ENCODE peak calls at places on chromosomes 5 and 9, in seven cellular contexts. K is adrenal gland; X is astrocyte of the spinal cord; R is CD4-positive, alpha-beta T cell; A is cardiac fibroblast; P is lower leg skin; Z is Panc1. I is an unnamed sample.

GRCh38 chr9:136854842-136855460 is 2.8 kb downstream of the MAMDC4 start:
- DNase-seq in X (no peak), A (no peak), R (no peak), K (no peak), P (no peak), Z (no peak), I (no peak)

GRCh38 chr5:78320461-78320860 is 26.0 kb upstream of the AP3B1 start:
- DNase-seq in X (peak; percentile 45), A (peak; percentile 68), Z (no peak), K (no peak), R (no peak), P (no peak), I (no peak)

GRCh38 chr5:21831145-21831787 is 1021.9 kb downstream of the CDH12 start:
- DNase-seq in P (no peak), R (no peak), K (no peak), X (no peak), A (no peak), Z (no peak), I (no peak)

GRCh38 chr9:134565316-134565915 is 76.2 kb upstream of the COL5A1 start:
- DNase-seq in X (peak; percentile 39), A (no peak), P (no peak), Z (no peak), R (no peak), K (no peak), I (no peak)

GRCh38 chr5:141560725-141561483 is 57.9 kb downstream of the DIAPH1 start:
- DNase-seq in X (peak; percentile 99), Z (no peak), P (peak; percentile 95), R (no peak), K (peak; percentile 91), A (peak; percentile 99), I (peak; percentile 77)

GRCh38 chr5:81755320-81755719 is 4.4 kb upstream of the SSBP2 start:
- DNase-seq in P (no peak), A (peak; percentile 86), Z (peak; percentile 48), X (peak; percentile 87), R (no peak), K (peak; percentile 44), I (no peak)

GRCh38 chr9:133323211-133323610 is 12.8 kb downstream of the SURF6 start:
- DNase-seq in Z (no peak), X (no peak), R (no peak), P (peak; percentile 70), A (no peak), K (no peak), I (no peak)

GRCh38 chr9:121308765-121309164 is 40.8 kb downstream of the GSN start:
- DNase-seq in K (no peak), A (no peak), R (no peak), Z (no peak), X (no peak), P (no peak), I (no peak)

GRCh38 chr5:127351418-127351817 is 60.8 kb downstream of the MEGF10 start:
- DNase-seq in R (no peak), A (no peak), X (peak; percentile 19), P (no peak), K (no peak), Z (no peak), I (no peak)

GRCh38 chr9:96875460-96876142 is 21.3 kb upstream of the ZNF782 start:
- DNase-seq in K (peak; percentile 68), X (peak; percentile 83), Z (peak; percentile 54), A (peak; percentile 84), P (no peak), R (peak; percentile 11), I (peak; percentile 88)
- TF ChIP-seq CTCF in K (no peak), X (peak; percentile 26), Z (peak; percentile 51), A (peak; percentile 18), P (no peak), R (no peak), I (peak; percentile 26)

GRCh38 chr5:174785120-174785680 is 60.8 kb downstream of the MSX2 start:
- DNase-seq in K (no peak), R (no peak), P (no peak), A (no peak), X (no peak), Z (no peak), I (no peak)

GRCh38 chr5:174790906-174791305 is 66.5 kb downstream of the MSX2 start:
- DNase-seq in P (peak; percentile 29), K (no peak), A (no peak), X (no peak), R (no peak), Z (no peak), I (no peak)

GRCh38 chr5:174793684-174794328 is 69.4 kb downstream of the MSX2 start:
- DNase-seq in A (peak; percentile 58), Z (peak; percentile 17), X (peak; percentile 67), K (peak; percentile 51), R (peak; percentile 10), P (peak; percentile 91), I (peak; percentile 85)

GRCh38 chr5:174793076-174793475 is 68.7 kb downstream of the MSX2 start:
- DNase-seq in Z (no peak), A (no peak), X (no peak), P (peak; percentile 45), R (no peak), K (no peak), I (no peak)

GRCh38 chr5:174789596-174789995 is 65.2 kb downstream of the MSX2 start:
- DNase-seq in X (no peak), R (no peak), P (no peak), Z (no peak), A (no peak), K (no peak), I (no peak)
- TF ChIP-seq CTCF in X (no peak), R (no peak), P (no peak), Z (no peak), A (no peak), K (no peak), I (no peak)

GRCh38 chr5:172096184-172096941 is 89.9 kb upstream of the FBXW11 start:
- DNase-seq in A (no peak), K (no peak), Z (no peak), X (no peak), P (no peak), R (no peak), I (peak; percentile 53)

GRCh38 chr5:172093965-172094364 is 87.5 kb upstream of the FBXW11 start:
- DNase-seq in R (no peak), Z (no peak), X (no peak), K (no peak), P (no peak), A (peak; percentile 87), I (no peak)

GRCh38 chr5:172097356-172097755 is 90.7 kb downstream of the STK10 start:
- DNase-seq in P (no peak), X (no peak), R (no peak), Z (no peak), K (no peak), A (peak; percentile 45), I (no peak)

GRCh38 chr5:172093559-172093958 is 87.1 kb upstream of the FBXW11 start:
- DNase-seq in R (no peak), P (no peak), X (no peak), A (no peak), Z (no peak), K (no peak), I (no peak)

DNA sequence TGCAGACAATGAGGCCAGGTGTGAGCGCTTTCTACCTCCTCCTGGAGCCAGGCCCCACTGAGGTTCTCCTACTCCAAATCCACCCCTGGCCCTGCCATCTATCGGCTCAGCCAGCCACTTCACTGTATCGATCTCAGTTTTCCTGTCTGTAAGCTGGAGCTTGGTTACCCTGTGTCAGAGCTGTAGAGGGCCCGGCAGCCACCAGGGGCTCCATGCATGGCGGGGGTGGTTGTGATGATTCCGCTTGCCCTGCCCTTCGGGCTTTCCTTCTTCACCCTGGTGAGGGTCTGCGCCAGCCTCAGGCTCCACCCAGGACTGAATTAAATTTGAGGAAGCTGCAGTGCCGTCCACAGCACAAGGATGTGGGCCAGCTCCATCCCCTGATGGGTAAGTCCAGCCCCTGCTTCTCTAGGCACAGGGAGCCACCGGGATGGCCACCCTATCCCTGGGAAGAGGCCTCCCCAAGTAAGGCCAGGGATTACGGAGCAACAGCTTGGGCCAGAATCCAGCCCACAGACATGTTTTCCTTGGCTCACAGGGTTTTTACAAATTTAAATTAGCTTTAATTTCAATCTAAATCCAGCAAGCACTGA is 89.0 kb upstream of the FBXW11 start:
- DNase-seq in R (no peak), K (no peak), P (no peak), A (no peak), X (no peak), Z (no peak), I (no peak)
- TF ChIP-seq CTCF in R (no peak), K (no peak), P (no peak), A (no peak), X (peak; percentile 3), Z (no peak), I (no peak)

GRCh38 chr9:115883467-115884329 is 269.9 kb upstream of the PAPPA start:
- DNase-seq in K (no peak), P (no peak), A (peak; percentile 68), Z (no peak), X (peak; percentile 40), R (no peak), I (peak; percentile 35)
- TF ChIP-seq CTCF in K (peak; percentile 28), P (no peak), A (peak; percentile 76), Z (peak; percentile 53), X (peak; percentile 66), R (no peak), I (peak; percentile 55)

GRCh38 chr5:143106175-143106574 is 297.3 kb downstream of the NR3C1 start:
- DNase-seq in P (no peak), R (no peak), K (peak; percentile 31), X (peak; percentile 47), A (peak; percentile 79), Z (peak; percentile 20), I (no peak)
- TF ChIP-seq CTCF in P (no peak), R (no peak), K (peak; percentile 22), X (peak; percentile 20), A (peak; percentile 13), Z (peak; percentile 33), I (no peak)

DNA sequence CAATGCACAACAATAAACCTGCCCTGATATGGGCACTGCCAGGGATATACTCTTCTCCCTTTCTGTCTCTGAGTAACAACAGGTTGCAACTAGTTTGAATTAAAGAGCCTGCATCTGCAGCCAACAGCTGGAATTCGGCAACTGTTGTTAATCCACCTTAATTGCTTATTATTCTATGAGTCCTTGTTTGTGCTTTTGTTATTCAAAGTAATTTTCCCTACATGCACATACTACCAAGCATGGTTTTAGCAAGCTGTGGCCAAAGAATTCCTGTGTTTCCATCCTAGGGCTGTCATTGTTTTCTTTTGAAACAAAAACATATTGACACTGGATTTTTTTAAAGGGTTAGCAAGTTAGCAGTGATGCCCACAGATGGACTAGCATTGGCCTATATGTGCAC is 171.5 kb downstream of the EFNA5 start:
- DNase-seq in R (no peak), K (no peak), A (no peak), P (no peak), X (no peak), Z (no peak), I (no peak)
- TF ChIP-seq CTCF in R (no peak), K (no peak), A (no peak), P (no peak), X (no peak), Z (no peak), I (no peak)